ENCODE peak calls at places on chromosomes 2 and 18, in nine cellular contexts. One of them, this sample, is unnamed. For H3K27me3, the result is how much of the 10 kb centered on the place peaks cover.

GRCh38 chr18:111292-112014 is 46.9 kb upstream of the USP14 start:
- DNase-seq in breast epithelium: no peak
- DNase-seq in body of pancreas: peak
- DNase-seq in suprapubic skin: no peak
- DNase-seq in mammary epithelial cell: peak
- DNase-seq in endothelial cell of umbilical vein: peak
- DNase-seq in upper lobe of right lung: peak
- DNase-seq in adrenal gland: peak
- DNase-seq in Panc1: no peak
- DNase-seq in this sample: peak

GRCh38 chr18:3305933-3306332 is 44.0 kb downstream of the MYL12B start:
- DNase-seq in breast epithelium: no peak
- DNase-seq in body of pancreas: no peak
- DNase-seq in suprapubic skin: no peak
- DNase-seq in mammary epithelial cell: peak
- DNase-seq in endothelial cell of umbilical vein: no peak
- DNase-seq in upper lobe of right lung: no peak
- DNase-seq in adrenal gland: peak
- DNase-seq in Panc1: no peak
- DNase-seq in this sample: peak

GRCh38 chr2:148877403-148877740 is 2.3 kb downstream of the KIF5C start:
- DNase-seq in breast epithelium: no peak
- DNase-seq in body of pancreas: no peak
- DNase-seq in suprapubic skin: no peak
- DNase-seq in mammary epithelial cell: no peak
- DNase-seq in endothelial cell of umbilical vein: no peak
- DNase-seq in upper lobe of right lung: no peak
- DNase-seq in adrenal gland: no peak
- DNase-seq in Panc1: no peak
- DNase-seq in this sample: no peak

GRCh38 chr18:30999186-30999585 is 43.4 kb downstream of the DSC3 start:
- DNase-seq in breast epithelium: no peak
- DNase-seq in body of pancreas: no peak
- DNase-seq in suprapubic skin: no peak
- DNase-seq in mammary epithelial cell: no peak
- DNase-seq in endothelial cell of umbilical vein: no peak
- DNase-seq in upper lobe of right lung: no peak
- DNase-seq in adrenal gland: no peak
- DNase-seq in Panc1: no peak
- DNase-seq in this sample: no peak

GRCh38 chr2:233387667-233388528 is 33.6 kb downstream of the DGKD start:
- DNase-seq in breast epithelium: peak
- DNase-seq in body of pancreas: peak
- DNase-seq in suprapubic skin: peak
- DNase-seq in mammary epithelial cell: no peak
- DNase-seq in endothelial cell of umbilical vein: peak
- DNase-seq in upper lobe of right lung: peak
- DNase-seq in adrenal gland: peak
- DNase-seq in Panc1: no peak
- DNase-seq in this sample: no peak

GRCh38 chr2:19871836-19872235 is 29.9 kb downstream of the TTC32 start:
- DNase-seq in breast epithelium: no peak
- DNase-seq in body of pancreas: no peak
- DNase-seq in suprapubic skin: peak
- DNase-seq in mammary epithelial cell: no peak
- DNase-seq in endothelial cell of umbilical vein: no peak
- DNase-seq in upper lobe of right lung: no peak
- DNase-seq in adrenal gland: no peak
- DNase-seq in Panc1: no peak
- DNase-seq in this sample: no peak

GRCh38 chr2:174333502-174334277 is 1.1 kb upstream of the SP9 start:
- DNase-seq in breast epithelium: no peak
- DNase-seq in body of pancreas: no peak
- DNase-seq in suprapubic skin: peak
- DNase-seq in mammary epithelial cell: no peak
- DNase-seq in endothelial cell of umbilical vein: no peak
- DNase-seq in upper lobe of right lung: no peak
- DNase-seq in adrenal gland: no peak
- DNase-seq in Panc1: no peak
- DNase-seq in this sample: no peak

GRCh38 chr2:6676776-6677175 is 188.9 kb downstream of the CMPK2 start:
- DNase-seq in breast epithelium: no peak
- DNase-seq in body of pancreas: no peak
- DNase-seq in suprapubic skin: no peak
- DNase-seq in mammary epithelial cell: no peak
- DNase-seq in endothelial cell of umbilical vein: no peak
- DNase-seq in upper lobe of right lung: no peak
- DNase-seq in adrenal gland: no peak
- DNase-seq in Panc1: no peak
- DNase-seq in this sample: no peak

GRCh38 chr2:69309336-69310048 is 77.5 kb downstream of the GFPT1 start:
- DNase-seq in breast epithelium: no peak
- DNase-seq in body of pancreas: peak
- DNase-seq in suprapubic skin: no peak
- DNase-seq in mammary epithelial cell: no peak
- DNase-seq in endothelial cell of umbilical vein: peak
- DNase-seq in upper lobe of right lung: no peak
- DNase-seq in adrenal gland: no peak
- DNase-seq in Panc1: no peak
- DNase-seq in this sample: peak

GRCh38 chr2:107595749-107596148 is 230.9 kb upstream of the RGPD4 start:
- DNase-seq in breast epithelium: no peak
- DNase-seq in body of pancreas: no peak
- DNase-seq in suprapubic skin: no peak
- DNase-seq in mammary epithelial cell: peak
- DNase-seq in endothelial cell of umbilical vein: no peak
- DNase-seq in upper lobe of right lung: no peak
- DNase-seq in adrenal gland: no peak
- DNase-seq in Panc1: no peak
- DNase-seq in this sample: peak

GRCh38 chr18:24862225-24862893 is 401.9 kb downstream of the HRH4 start:
- DNase-seq in breast epithelium: peak
- DNase-seq in body of pancreas: no peak
- DNase-seq in suprapubic skin: no peak
- DNase-seq in mammary epithelial cell: peak
- DNase-seq in endothelial cell of umbilical vein: peak
- DNase-seq in upper lobe of right lung: no peak
- DNase-seq in adrenal gland: no peak
- DNase-seq in Panc1: no peak
- DNase-seq in this sample: no peak

GRCh38 chr2:172103471-172104292 is 982 bp upstream of the DLX2 start:
- DNase-seq in breast epithelium: peak
- DNase-seq in body of pancreas: peak
- DNase-seq in suprapubic skin: no peak
- DNase-seq in mammary epithelial cell: peak
- DNase-seq in endothelial cell of umbilical vein: peak
- DNase-seq in upper lobe of right lung: peak
- DNase-seq in adrenal gland: peak
- DNase-seq in Panc1: no peak
- DNase-seq in this sample: peak

GRCh38 chr2:107160831-107161230 is 274.9 kb upstream of the ST6GAL2 start:
- DNase-seq in breast epithelium: no peak
- DNase-seq in body of pancreas: no peak
- DNase-seq in suprapubic skin: no peak
- DNase-seq in mammary epithelial cell: no peak
- DNase-seq in endothelial cell of umbilical vein: no peak
- DNase-seq in upper lobe of right lung: no peak
- DNase-seq in adrenal gland: no peak
- DNase-seq in Panc1: no peak
- DNase-seq in this sample: no peak

GRCh38 chr2:230052299-230052698 is 16.4 kb downstream of the SLC16A14 start:
- DNase-seq in breast epithelium: no peak
- DNase-seq in body of pancreas: no peak
- DNase-seq in suprapubic skin: no peak
- DNase-seq in mammary epithelial cell: no peak
- DNase-seq in endothelial cell of umbilical vein: no peak
- DNase-seq in upper lobe of right lung: no peak
- DNase-seq in adrenal gland: no peak
- DNase-seq in Panc1: no peak
- DNase-seq in this sample: no peak

GRCh38 chr18:46035701-46036680 is 36.1 kb downstream of the PSTPIP2 start:
- DNase-seq in breast epithelium: no peak
- DNase-seq in body of pancreas: no peak
- DNase-seq in suprapubic skin: no peak
- DNase-seq in mammary epithelial cell: peak
- DNase-seq in endothelial cell of umbilical vein: no peak
- DNase-seq in upper lobe of right lung: no peak
- DNase-seq in adrenal gland: no peak
- DNase-seq in Panc1: no peak
- DNase-seq in this sample: no peak

GRCh38 chr2:70442301-70443077 is 111.1 kb downstream of the TGFA start:
- DNase-seq in breast epithelium: no peak
- DNase-seq in body of pancreas: no peak
- DNase-seq in suprapubic skin: no peak
- DNase-seq in mammary epithelial cell: no peak
- DNase-seq in endothelial cell of umbilical vein: no peak
- DNase-seq in upper lobe of right lung: no peak
- DNase-seq in adrenal gland: no peak
- DNase-seq in Panc1: no peak
- DNase-seq in this sample: peak

GRCh38 chr18:3321133-3321812 is 59.3 kb downstream of the MYL12B start:
- DNase-seq in breast epithelium: no peak
- DNase-seq in body of pancreas: peak
- DNase-seq in suprapubic skin: no peak
- DNase-seq in mammary epithelial cell: peak
- DNase-seq in endothelial cell of umbilical vein: peak
- DNase-seq in upper lobe of right lung: no peak
- DNase-seq in adrenal gland: peak
- DNase-seq in Panc1: peak
- DNase-seq in this sample: peak

GRCh38 chr2:228469721-228470120 is 288.2 kb upstream of the SPHKAP start:
- DNase-seq in breast epithelium: no peak
- DNase-seq in body of pancreas: no peak
- DNase-seq in suprapubic skin: no peak
- DNase-seq in mammary epithelial cell: no peak
- DNase-seq in endothelial cell of umbilical vein: no peak
- DNase-seq in upper lobe of right lung: no peak
- DNase-seq in adrenal gland: no peak
- DNase-seq in Panc1: no peak
- DNase-seq in this sample: no peak
- H3K4me3 ChIP-seq in breast epithelium: no peak
- H3K4me3 ChIP-seq in body of pancreas: no peak
- H3K4me3 ChIP-seq in suprapubic skin: no peak
- H3K4me3 ChIP-seq in mammary epithelial cell: no peak
- H3K4me3 ChIP-seq in endothelial cell of umbilical vein: no peak
- H3K4me3 ChIP-seq in upper lobe of right lung: no peak
- H3K4me3 ChIP-seq in adrenal gland: no peak
- H3K4me3 ChIP-seq in Panc1: no peak
- H3K4me3 ChIP-seq in this sample: no peak

GRCh38 chr2:137865954-137866540 is 98.2 kb upstream of the HNMT start:
- DNase-seq in breast epithelium: no peak
- DNase-seq in body of pancreas: peak
- DNase-seq in suprapubic skin: no peak
- DNase-seq in mammary epithelial cell: peak
- DNase-seq in endothelial cell of umbilical vein: peak
- DNase-seq in upper lobe of right lung: no peak
- DNase-seq in adrenal gland: peak
- DNase-seq in Panc1: peak
- DNase-seq in this sample: peak
- TF ChIP-seq CTCF in breast epithelium: peak
- TF ChIP-seq CTCF in body of pancreas: peak
- TF ChIP-seq CTCF in suprapubic skin: no peak
- TF ChIP-seq CTCF in mammary epithelial cell: peak
- TF ChIP-seq CTCF in endothelial cell of umbilical vein: peak
- TF ChIP-seq CTCF in upper lobe of right lung: peak
- TF ChIP-seq CTCF in adrenal gland: peak
- TF ChIP-seq CTCF in Panc1: peak
- TF ChIP-seq CTCF in this sample: peak

GRCh38 chr2:241417626-241418025 is 61.5 kb downstream of the FARP2 start:
- DNase-seq in breast epithelium: no peak
- DNase-seq in body of pancreas: no peak
- DNase-seq in suprapubic skin: no peak
- DNase-seq in mammary epithelial cell: no peak
- DNase-seq in endothelial cell of umbilical vein: no peak
- DNase-seq in upper lobe of right lung: no peak
- DNase-seq in adrenal gland: no peak
- DNase-seq in Panc1: no peak
- DNase-seq in this sample: no peak
- H3K27me3 ChIP-seq in breast epithelium: under half
- H3K27me3 ChIP-seq in body of pancreas: under half
- H3K27me3 ChIP-seq in suprapubic skin: under half
- H3K27me3 ChIP-seq in mammary epithelial cell: under half
- H3K27me3 ChIP-seq in endothelial cell of umbilical vein: under half
- H3K27me3 ChIP-seq in upper lobe of right lung: under half
- H3K27me3 ChIP-seq in adrenal gland: under half
- H3K27me3 ChIP-seq in Panc1: under half
- H3K27me3 ChIP-seq in this sample: under half

GRCh38 chr2:130724455-130724854 is 4.4 kb upstream of the GPR148 start:
- DNase-seq in breast epithelium: no peak
- DNase-seq in body of pancreas: no peak
- DNase-seq in suprapubic skin: no peak
- DNase-seq in mammary epithelial cell: no peak
- DNase-seq in endothelial cell of umbilical vein: no peak
- DNase-seq in upper lobe of right lung: no peak
- DNase-seq in adrenal gland: no peak
- DNase-seq in Panc1: no peak
- DNase-seq in this sample: no peak

GRCh38 chr2:130728549-130729310 is at the start of gene GPR148:
- DNase-seq in breast epithelium: no peak
- DNase-seq in body of pancreas: no peak
- DNase-seq in suprapubic skin: no peak
- DNase-seq in mammary epithelial cell: no peak
- DNase-seq in endothelial cell of umbilical vein: no peak
- DNase-seq in upper lobe of right lung: no peak
- DNase-seq in adrenal gland: no peak
- DNase-seq in Panc1: no peak
- DNase-seq in this sample: no peak

GRCh38 chr2:130727286-130727924 is 1.5 kb upstream of the GPR148 start:
- DNase-seq in breast epithelium: peak
- DNase-seq in body of pancreas: peak
- DNase-seq in suprapubic skin: peak
- DNase-seq in mammary epithelial cell: peak
- DNase-seq in endothelial cell of umbilical vein: peak
- DNase-seq in upper lobe of right lung: peak
- DNase-seq in adrenal gland: peak
- DNase-seq in Panc1: no peak
- DNase-seq in this sample: peak

GRCh38 chr2:130728007-130728454 is 839 bp upstream of the GPR148 start:
- DNase-seq in breast epithelium: no peak
- DNase-seq in body of pancreas: peak
- DNase-seq in suprapubic skin: no peak
- DNase-seq in mammary epithelial cell: no peak
- DNase-seq in endothelial cell of umbilical vein: no peak
- DNase-seq in upper lobe of right lung: no peak
- DNase-seq in adrenal gland: peak
- DNase-seq in Panc1: no peak
- DNase-seq in this sample: peak

DNA sequence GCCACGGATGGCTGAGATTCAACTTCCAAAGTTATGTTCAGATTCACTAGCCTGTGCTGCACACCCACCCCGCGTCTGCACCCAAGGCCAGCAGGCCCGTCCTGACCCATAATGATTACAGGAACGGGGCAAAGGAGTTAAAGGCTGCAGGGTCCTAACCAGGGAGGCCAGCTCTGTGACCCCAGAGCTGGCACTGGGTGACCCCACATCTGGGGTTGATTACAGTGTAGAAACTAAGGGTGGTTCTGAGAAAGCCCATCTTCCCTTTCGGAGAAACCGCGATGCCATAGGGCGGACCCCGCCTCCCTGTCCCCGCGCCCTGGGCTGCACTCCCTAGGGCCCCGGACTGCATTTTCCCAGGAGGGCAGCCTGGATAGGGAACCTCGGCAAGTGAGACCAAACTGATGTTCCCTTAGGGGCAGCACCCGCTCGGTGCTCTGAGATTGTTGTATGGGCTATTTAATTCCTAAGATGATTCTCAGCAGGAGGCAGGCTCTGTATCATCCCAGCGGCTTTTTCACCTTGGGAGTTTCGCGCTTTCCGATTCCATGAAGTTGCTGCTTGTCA is 2.2 kb upstream of the GPR148 start:
- DNase-seq in breast epithelium: no peak
- DNase-seq in body of pancreas: no peak
- DNase-seq in suprapubic skin: no peak
- DNase-seq in mammary epithelial cell: no peak
- DNase-seq in endothelial cell of umbilical vein: no peak
- DNase-seq in upper lobe of right lung: no peak
- DNase-seq in adrenal gland: no peak
- DNase-seq in Panc1: no peak
- DNase-seq in this sample: no peak
- H3K4me3 ChIP-seq in breast epithelium: peak
- H3K4me3 ChIP-seq in body of pancreas: peak
- H3K4me3 ChIP-seq in suprapubic skin: peak
- H3K4me3 ChIP-seq in mammary epithelial cell: peak
- H3K4me3 ChIP-seq in endothelial cell of umbilical vein: peak
- H3K4me3 ChIP-seq in upper lobe of right lung: peak
- H3K4me3 ChIP-seq in adrenal gland: peak
- H3K4me3 ChIP-seq in Panc1: peak
- H3K4me3 ChIP-seq in this sample: peak